ENCODE peak calls at places on chromosome 1, in four cellular contexts. Y is RPMI8226; D is heart right ventricle; V is effector CD4-positive, alpha-beta T cell. A is an unnamed sample.

GRCh38 chr1:28170036-28170596 is 6.4 kb downstream of the PTAFR start:
- DNase-seq in V (no peak), D (no peak), Y (no peak), A (no peak)

GRCh38 chr1:177525176-177525575 is 354.4 kb downstream of the BRINP2 start:
- DNase-seq in Y (no peak), V (no peak), D (no peak), A (no peak)

GRCh38 chr1:17935230-17935629 is 172.4 kb upstream of the IGSF21 start:
- DNase-seq in D (no peak), V (no peak), Y (no peak), A (no peak)

GRCh38 chr1:59272507-59272906 is 24.4 kb upstream of the FGGY start:
- DNase-seq in V (no peak), Y (no peak), D (no peak), A (peak; percentile 34)

GRCh38 chr1:203140076-203140475 is 12.6 kb downstream of the ADORA1 start:
- DNase-seq in Y (no peak), D (no peak), V (no peak), A (no peak)

GRCh38 chr1:7570311-7570710 is 200.8 kb upstream of the VAMP3 start:
- DNase-seq in D (no peak), V (no peak), Y (no peak), A (no peak)

GRCh38 chr1:33010946-33011731 is 25.5 kb downstream of the AK2 start:
- DNase-seq in D (no peak), Y (no peak), V (no peak), A (no peak)

GRCh38 chr1:59072017-59072947 is 224.6 kb upstream of the FGGY start:
- DNase-seq in D (no peak), Y (no peak), V (no peak), A (no peak)

A was measured in HCEC 1CT.